ENCODE peak calls at places on chromosome 2, in six cellular contexts. K is H9, J is RWPE1, Y is thyroid gland, R is left lung, C is endodermal cell. V is an unnamed sample.

GRCh38 chr2:219461061-219461514 is 26.4 kb downstream of the SPEG start:
- DNase-seq in K (peak; percentile 61), J (no peak), Y (peak; percentile 20), R (no peak), C (peak; percentile 76), V (peak; percentile 89)

GRCh38 chr2:152571035-152571766 is 146.1 kb downstream of the PRPF40A start:
- DNase-seq in K (no peak), J (peak; percentile 58), Y (peak; percentile 20), R (no peak), C (peak; percentile 51), V (peak; percentile 63)

GRCh38 chr2:14626873-14627272 is 5.6 kb upstream of the LRATD1 start:
- DNase-seq in K (no peak), J (no peak), Y (peak; percentile 39), R (no peak), C (no peak), V (no peak)

GRCh38 chr2:50773533-50773932 is 258.4 kb downstream of the NRXN1 start:
- DNase-seq in K (no peak), J (no peak), Y (no peak), R (no peak), C (peak; percentile 48), V (no peak)

GRCh38 chr2:170255971-170256370 is 78.0 kb downstream of the MYO3B start:
- DNase-seq in K (no peak), J (no peak), Y (no peak), R (no peak), C (no peak), V (no peak)

GRCh38 chr2:38194751-38195150 is 118.8 kb upstream of the CYP1B1 start:
- DNase-seq in K (no peak), J (peak; percentile 71), Y (no peak), R (no peak), C (no peak), V (no peak)

GRCh38 chr2:71064754-71065621 is 3.5 kb upstream of the NAGK start:
- DNase-seq in K (no peak), J (no peak), Y (no peak), R (no peak), C (no peak), V (no peak)

GRCh38 chr2:196205891-196206408 is 34.6 kb upstream of the STK17B start:
- DNase-seq in K (no peak), J (no peak), Y (peak; percentile 6), R (no peak), C (no peak), V (no peak)

GRCh38 chr2:220417503-220417902 is 790.1 kb downstream of the SLC4A3 start:
- DNase-seq in K (peak; percentile 32), J (no peak), Y (no peak), R (no peak), C (peak; percentile 88), V (no peak)

GRCh38 chr2:131641414-131642206 is 113.9 kb downstream of the CCDC74A start:
- DNase-seq in K (no peak), J (no peak), Y (no peak), R (no peak), C (no peak), V (no peak)

GRCh38 chr2:155947069-155947468 is 385.5 kb downstream of the NR4A2 start:
- DNase-seq in K (no peak), J (no peak), Y (no peak), R (no peak), C (no peak), V (no peak)

GRCh38 chr2:49251766-49252165 is 97.5 kb upstream of the FSHR start:
- DNase-seq in K (no peak), J (no peak), Y (no peak), R (no peak), C (no peak), V (no peak)

GRCh38 chr2:153455403-153455802 is 23.2 kb downstream of the RPRM start:
- DNase-seq in K (peak; percentile 38), J (no peak), Y (no peak), R (no peak), C (no peak), V (no peak)

GRCh38 chr2:150292807-150293206 is 194.7 kb downstream of the RND3 start:
- DNase-seq in K (no peak), J (no peak), Y (no peak), R (no peak), C (no peak), V (no peak)

GRCh38 chr2:133411857-133412256 is 156.4 kb downstream of the NCKAP5 start:
- DNase-seq in K (peak; percentile 49), J (no peak), Y (no peak), R (no peak), C (peak; percentile 81), V (no peak)

GRCh38 chr2:165877565-165878550 is 75.7 kb downstream of the TTC21B start:
- DNase-seq in K (no peak), J (no peak), Y (no peak), R (no peak), C (no peak), V (no peak)

GRCh38 chr2:40041983-40042382 is 262.9 kb upstream of the THUMPD2 start:
- DNase-seq in K (no peak), J (no peak), Y (no peak), R (no peak), C (no peak), V (no peak)

GRCh38 chr2:1496394-1496821 is 83.1 kb downstream of the TPO start:
- DNase-seq in K (no peak), J (no peak), Y (peak; percentile 3), R (peak; percentile 13), C (no peak), V (no peak)

GRCh38 chr2:235544687-235544965 is 50.8 kb downstream of the AGAP1 start:
- DNase-seq in K (no peak), J (no peak), Y (no peak), R (no peak), C (no peak), V (no peak)

GRCh38 chr2:109157563-109158105 is 28.6 kb downstream of the SH3RF3 start:
- DNase-seq in K (no peak), J (no peak), Y (no peak), R (no peak), C (no peak), V (no peak)

GRCh38 chr2:128635361-128635900 is 316.8 kb upstream of the HS6ST1 start:
- DNase-seq in K (peak; percentile 29), J (no peak), Y (peak; percentile 56), R (peak; percentile 33), C (peak; percentile 70), V (no peak)

GRCh38 chr2:144511222-144511855 is 8.6 kb downstream of the ZEB2 start:
- DNase-seq in K (no peak), J (no peak), Y (no peak), R (no peak), C (no peak), V (no peak)

GRCh38 chr2:144509001-144509545 is 10.8 kb downstream of the ZEB2 start:
- DNase-seq in K (no peak), J (no peak), Y (no peak), R (no peak), C (no peak), V (no peak)

GRCh38 chr2:144508162-144508765 is 11.7 kb downstream of the ZEB2 start:
- DNase-seq in K (no peak), J (no peak), Y (no peak), R (no peak), C (no peak), V (no peak)

GRCh38 chr2:144510206-144510991 is 9.5 kb downstream of the ZEB2 start:
- DNase-seq in K (peak; percentile 78), J (no peak), Y (no peak), R (no peak), C (peak; percentile 83), V (no peak)

GRCh38 chr2:144509548-144510205 is 10.2 kb downstream of the ZEB2 start:
- DNase-seq in K (no peak), J (no peak), Y (no peak), R (no peak), C (no peak), V (no peak)
- H3K27ac ChIP-seq in K (no peak overlapping the region), J (no peak overlapping the region), Y (peak overlapping the region; percentile 56), R (peak overlapping the region; percentile 99), C (peak overlapping the region; percentile 79), V (peak overlapping the region; percentile 100)

DNA sequence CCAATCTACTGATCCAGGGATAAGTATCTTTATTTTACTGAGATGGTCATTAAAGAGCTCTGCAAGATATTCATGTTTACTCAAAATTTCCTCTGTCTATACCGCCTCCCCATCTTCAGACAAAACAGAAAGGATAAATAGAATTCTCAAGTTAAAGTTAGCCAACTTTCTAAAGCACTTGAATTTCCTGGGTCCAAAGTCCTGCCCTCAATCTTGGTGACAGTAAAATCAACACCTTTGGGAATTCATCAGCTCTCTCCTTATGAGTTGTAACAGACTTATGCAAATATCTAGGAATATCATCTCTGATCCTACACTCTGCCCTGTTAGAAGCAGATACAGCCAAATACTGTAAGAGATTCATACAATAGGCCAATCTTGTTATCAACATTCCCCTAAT is 122.5 kb upstream of the HAAO start:
- DNase-seq in K (no peak), J (no peak), Y (no peak), R (no peak), C (no peak), V (no peak)
- H3K27ac ChIP-seq in K (no peak overlapping the region), J (no peak overlapping the region), Y (no peak overlapping the region), R (peak overlapping the region; percentile 1), C (no peak overlapping the region), V (no peak overlapping the region)

DNA sequence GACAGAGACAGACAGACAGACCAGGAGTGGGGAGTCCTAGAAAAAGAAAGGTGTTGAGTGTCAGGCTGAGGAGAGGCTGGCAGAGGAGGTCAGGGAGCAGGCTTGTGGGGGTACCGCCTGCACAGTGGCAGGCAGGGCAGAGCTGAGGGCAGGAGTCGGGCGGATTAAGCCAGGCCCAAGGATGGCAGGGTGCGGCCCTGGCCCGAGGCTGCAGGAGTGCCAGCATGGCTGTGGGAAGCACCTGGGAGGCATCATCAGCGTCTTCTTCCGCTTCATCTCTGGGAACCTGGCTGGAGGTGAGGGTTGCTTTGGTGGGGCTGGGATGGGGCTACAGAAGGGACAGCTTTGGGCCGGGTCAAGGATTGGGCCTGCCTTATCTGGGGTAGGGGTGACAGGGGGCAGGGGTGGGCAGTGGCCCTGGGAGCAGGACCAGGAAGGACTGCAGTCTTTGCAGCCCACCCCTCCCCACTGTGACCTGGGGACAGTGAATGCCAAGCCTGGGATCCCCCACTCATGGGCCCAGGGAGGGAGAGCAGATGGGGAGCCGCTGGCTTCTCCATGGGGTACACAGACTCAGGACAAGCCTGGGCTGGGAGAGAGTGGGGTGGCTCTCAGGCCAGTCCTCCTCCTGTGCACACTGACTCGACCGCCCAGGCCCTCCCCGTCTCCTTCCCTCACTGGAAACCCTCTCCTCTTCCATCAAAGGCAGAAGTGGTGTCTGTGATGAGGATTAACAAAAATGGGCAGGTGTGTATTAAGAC is 20.7 kb downstream of the KCNIP3 start:
- DNase-seq in K (no peak), J (no peak), Y (no peak), R (no peak), C (no peak), V (no peak)
- H3K27ac ChIP-seq in K (no peak overlapping the region), J (no peak overlapping the region), Y (no peak overlapping the region), R (no peak overlapping the region), C (no peak overlapping the region), V (no peak overlapping the region)

GRCh38 chr2:36512705-36513104 is 85.3 kb downstream of the FEZ2 start:
- DNase-seq in K (no peak), J (no peak), Y (no peak), R (no peak), C (no peak), V (no peak)

GRCh38 chr2:36511858-36512630 is 85.9 kb downstream of the FEZ2 start:
- DNase-seq in K (no peak), J (no peak), Y (no peak), R (no peak), C (no peak), V (no peak)

GRCh38 chr2:36513661-36514060 is 84.3 kb downstream of the FEZ2 start:
- DNase-seq in K (no peak), J (no peak), Y (no peak), R (no peak), C (no peak), V (no peak)

GRCh38 chr2:36516136-36516870 is 81.7 kb downstream of the FEZ2 start:
- DNase-seq in K (no peak), J (no peak), Y (peak; percentile 26), R (no peak), C (no peak), V (no peak)

GRCh38 chr2:36515538-36515937 is 82.4 kb downstream of the FEZ2 start:
- DNase-seq in K (no peak), J (no peak), Y (no peak), R (no peak), C (no peak), V (no peak)
- H3K27ac ChIP-seq in K (no peak overlapping the region), J (no peak overlapping the region), Y (no peak overlapping the region), R (no peak overlapping the region), C (no peak overlapping the region), V (no peak overlapping the region)

V was measured in ascending aorta.